ENCODE peak calls at places on chromosomes 4 and X, in eight cellular contexts. V is GM12878, Q is keratinocyte, K is colonic mucosa, E is MM.1S, P is fibroblast of lung, B is A673, J is uterus. Z is an unnamed sample.

GRCh38 chr4:147683172-147683571 is 791 bp downstream of the PRMT9 start:
- DNase-seq in V (no peak), Q (no peak), K (peak; percentile 36), E (peak; percentile 42), P (peak; percentile 47), B (peak; percentile 24), J (peak; percentile 29), Z (no peak)

GRCh38 chr4:91914176-91914804 is 389.5 kb upstream of the GRID2 start:
- DNase-seq in V (no peak), Q (no peak), K (no peak), E (no peak), P (no peak), B (no peak), J (no peak), Z (no peak)

GRCh38 chr4:171288816-171289432 is 524.3 kb upstream of the GALNTL6 start:
- DNase-seq in V (no peak), Q (no peak), K (no peak), E (no peak), P (no peak), B (no peak), J (no peak), Z (no peak)

GRCh38 chrX:43644124-43644701 is 11.9 kb upstream of the MAOA start:
- DNase-seq in V (no peak), Q (peak; percentile 26), K (no peak), E (no peak), P (peak; percentile 85), B (peak; percentile 34), J (peak; percentile 33), Z (no peak)

GRCh38 chr4:55568905-55569504 is 22.3 kb upstream of the CLOCK start:
- DNase-seq in V (no peak), Q (no peak), K (no peak), E (no peak), P (no peak), B (no peak), J (no peak), Z (no peak)

GRCh38 chr4:165515201-165515600 is 136.4 kb downstream of the CPE start:
- DNase-seq in V (no peak), Q (no peak), K (no peak), E (no peak), P (no peak), B (no peak), J (no peak), Z (no peak)

GRCh38 chrX:119105826-119106225 is 21.8 kb downstream of the KIAA1210 start:
- DNase-seq in V (no peak), Q (no peak), K (no peak), E (no peak), P (peak; percentile 43), B (no peak), J (no peak), Z (no peak)

GRCh38 chr4:55866973-55867574 is 13.6 kb downstream of the EXOC1 start:
- DNase-seq in V (peak; percentile 38), Q (peak; percentile 36), K (no peak), E (peak; percentile 77), P (peak; percentile 77), B (peak; percentile 67), J (no peak), Z (no peak)

GRCh38 chr4:3256230-3257124 is 7.5 kb downstream of the MSANTD1 start:
- DNase-seq in V (no peak), Q (no peak), K (no peak), E (no peak), P (no peak), B (no peak), J (peak; percentile 5), Z (no peak)

GRCh38 chr4:78673258-78673817 is 102.8 kb upstream of the BMP2K start:
- DNase-seq in V (no peak), Q (no peak), K (no peak), E (no peak), P (no peak), B (no peak), J (no peak), Z (peak; percentile 57)

GRCh38 chrX:10465254-10465653 is 155.1 kb downstream of the MID1 start:
- DNase-seq in V (no peak), Q (no peak), K (no peak), E (no peak), P (no peak), B (no peak), J (no peak), Z (no peak)

GRCh38 chrX:131270085-131270484 is 19.0 kb downstream of the IGSF1 start:
- DNase-seq in V (no peak), Q (no peak), K (no peak), E (no peak), P (no peak), B (no peak), J (no peak), Z (no peak)

GRCh38 chr4:34198966-34199365 is 2045.3 kb downstream of the ARAP2 start:
- DNase-seq in V (no peak), Q (no peak), K (no peak), E (no peak), P (no peak), B (no peak), J (no peak), Z (no peak)

GRCh38 chrX:110569506-110569905 is 210.9 kb downstream of the RTL9 start:
- DNase-seq in V (no peak), Q (no peak), K (no peak), E (no peak), P (no peak), B (no peak), J (no peak), Z (no peak)

GRCh38 chrX:49071877-49072711 is 1.7 kb downstream of the PRAF2 start:
- DNase-seq in V (no peak), Q (no peak), K (peak; percentile 72), E (no peak), P (peak; percentile 79), B (no peak), J (peak; percentile 84), Z (no peak)

GRCh38 chrX:626745-627509 is 3.7 kb upstream of the SHOX start:
- DNase-seq in V (no peak), Q (no peak), K (no peak), E (no peak), P (no peak), B (no peak), J (no peak), Z (no peak)

GRCh38 chrX:20218809-20219505 is 47.8 kb downstream of the RPS6KA3 start:
- DNase-seq in V (no peak), Q (no peak), K (peak; percentile 25), E (no peak), P (peak; percentile 14), B (peak; percentile 75), J (peak; percentile 22), Z (no peak)

GRCh38 chrX:152170621-152171020 is 32.2 kb upstream of the MAGEA10 start:
- DNase-seq in V (no peak), Q (no peak), K (no peak), E (no peak), P (no peak), B (no peak), J (no peak), Z (no peak)

DNA sequence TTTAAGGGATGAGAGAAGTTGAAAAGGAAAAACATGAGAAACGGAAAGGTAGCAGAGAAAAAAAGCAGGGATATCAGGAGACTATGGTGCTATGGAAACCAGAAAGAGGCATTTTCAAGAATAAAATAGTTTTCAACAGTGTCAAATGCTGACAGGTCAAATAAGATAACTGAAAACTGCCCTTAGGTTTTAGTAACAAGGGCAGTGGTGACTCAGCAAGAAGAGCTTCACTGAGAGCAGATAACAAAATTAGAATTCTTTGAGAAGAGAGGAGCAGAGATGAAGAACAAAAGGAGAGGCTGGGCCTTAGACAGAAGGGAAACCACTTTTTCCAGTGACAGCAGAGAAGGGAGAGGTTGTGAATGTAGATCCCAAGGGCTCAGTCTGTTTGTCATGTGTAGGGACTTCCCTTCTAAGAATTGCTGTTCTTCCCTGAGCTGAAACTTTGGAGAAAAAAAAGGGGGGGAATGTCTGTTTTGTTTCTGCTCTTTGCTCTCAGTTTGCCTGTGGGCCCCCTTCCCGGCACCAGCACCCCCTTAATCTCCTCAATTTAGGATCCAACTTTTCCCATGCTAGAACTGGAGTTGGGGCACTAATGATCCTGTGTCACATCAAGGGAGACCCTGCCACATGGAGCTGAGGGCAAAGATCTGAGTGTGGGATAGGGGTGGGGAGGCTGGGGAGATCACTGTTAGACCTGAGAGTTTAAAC is 26.8 kb upstream of the MAGEA10 start:
- DNase-seq in V (no peak), Q (no peak), K (no peak), E (no peak), P (no peak), B (no peak), J (no peak), Z (no peak)
- H3K27me3 ChIP-seq in V (no peaks in the 10 kb centered on the region), Q (no peaks in the 10 kb centered on the region), K (no peaks in the 10 kb centered on the region), E (no peaks in the 10 kb centered on the region), P (no peaks in the 10 kb centered on the region), B (no peaks in the 10 kb centered on the region), J (no peaks in the 10 kb centered on the region), Z (no peaks in the 10 kb centered on the region)

DNA sequence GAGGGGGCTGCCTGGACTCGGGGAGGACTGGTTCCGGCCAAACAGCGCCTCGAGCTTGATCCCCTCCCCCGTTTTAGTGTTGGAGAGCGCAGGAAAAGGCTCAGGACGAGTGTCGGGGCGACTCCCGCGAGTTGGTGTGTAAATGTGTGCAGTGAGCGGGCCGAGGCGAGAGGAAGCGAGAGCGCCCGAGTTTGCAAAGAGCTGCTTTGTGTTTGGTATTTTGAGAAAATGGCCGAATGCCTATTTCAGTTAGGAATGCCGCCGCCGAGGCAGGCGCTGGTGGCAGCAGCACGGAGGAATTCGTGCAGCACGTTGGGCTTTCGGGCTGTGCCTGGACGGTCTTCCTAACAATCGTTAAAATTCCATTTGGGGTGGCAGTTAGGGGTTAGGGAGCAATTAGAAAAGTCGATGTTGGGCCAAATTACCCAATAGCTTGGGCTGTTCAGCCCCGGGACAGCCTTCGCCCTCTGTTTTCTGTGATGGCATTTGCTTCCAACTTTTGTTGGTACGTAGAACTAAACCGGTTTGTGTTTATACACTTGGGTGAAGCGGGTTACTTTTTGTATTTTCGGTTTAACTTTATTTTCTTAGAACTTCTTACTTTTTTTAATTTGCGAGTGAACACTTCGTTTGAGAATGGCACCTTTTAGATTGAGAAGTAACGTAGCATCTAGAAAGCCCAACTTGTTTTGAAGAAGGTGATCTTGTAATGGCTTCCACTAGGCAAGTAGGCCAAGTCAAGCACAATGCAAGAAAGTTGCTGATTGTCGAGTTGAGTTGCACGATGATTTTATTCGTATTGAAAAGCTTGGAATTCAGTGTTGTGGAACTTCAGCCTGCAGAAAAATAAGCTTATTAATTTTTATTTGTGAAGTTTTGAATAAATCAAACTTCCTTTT is 1.6 kb downstream of the REST start:
- DNase-seq in V (no peak), Q (no peak), K (no peak), E (peak; percentile 55), P (peak; percentile 53), B (peak; percentile 51), J (peak; percentile 43), Z (no peak)
- H3K4me1 ChIP-seq in V (peaks cover 10% of the 10 kb centered on the region), Q (peaks cover 7% of the 10 kb centered on the region), K (peaks cover 10% of the 10 kb centered on the region), E (peaks cover 19% of the 10 kb centered on the region), P (peaks cover 2% of the 10 kb centered on the region), B (peaks cover 4% of the 10 kb centered on the region), J (no peaks in the 10 kb centered on the region), Z (peaks cover 58% of the 10 kb centered on the region)

GRCh38 chr4:905485-906214 is 26.5 kb downstream of the GAK start:
- DNase-seq in V (no peak), Q (no peak), K (no peak), E (no peak), P (no peak), B (no peak), J (no peak), Z (no peak)
- TF ChIP-seq CTCF in V (no peak), Q (no peak), K (no peak), E (no peak), P (no peak), B (no peak), J (no peak), Z (no peak)

DNA sequence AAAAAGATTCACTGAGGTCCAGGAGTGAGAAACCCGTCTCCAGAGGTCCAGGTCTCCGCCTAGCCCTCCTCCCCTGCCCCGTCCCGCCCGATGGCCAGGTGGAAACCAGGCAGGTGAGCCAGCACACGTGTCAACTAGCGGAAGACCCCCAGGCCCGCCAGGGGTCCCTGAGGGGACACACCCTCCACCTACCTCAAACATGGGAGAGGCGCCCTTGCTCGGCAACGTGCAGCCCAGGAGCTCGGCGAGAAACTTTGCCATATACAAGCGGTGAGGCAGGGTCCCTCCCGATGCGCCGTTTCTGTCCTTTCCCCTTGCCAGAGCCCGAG is 330.0 kb downstream of the HNRNPD start:
- DNase-seq in V (no peak), Q (no peak), K (no peak), E (no peak), P (no peak), B (no peak), J (no peak), Z (no peak)
- H3K27me3 ChIP-seq in V (peaks cover 4% of the 10 kb centered on the region), Q (peaks cover 30% of the 10 kb centered on the region), K (peaks cover 12% of the 10 kb centered on the region), E (peaks cover 6% of the 10 kb centered on the region), P (peaks cover 6% of the 10 kb centered on the region), B (no peaks in the 10 kb centered on the region), J (no peaks in the 10 kb centered on the region), Z (no peaks in the 10 kb centered on the region)